ENCODE peak calls at places on chromosome 2, in ten cellular contexts. O is T follicular helper cell; M is HEK293T; W is GM20000; T is body of pancreas; G is frontal cortex; C is GM04503; H is left cardiac atrium; E is naive B cell; Z is stimulated activated CD4-positive, alpha-beta T cell treated with anti-CD3 and anti-CD28 coated beads, Interleukin-4, amount 100 ng/mL, for 1 hour. V is an unnamed sample.

GRCh38 chr2:234910186-234910679 is 41.6 kb upstream of the SH3BP4 start:
- DNase-seq in O (no peak), M (no peak), W (no peak), T (no peak), G (no peak), C (no peak), H (no peak), E (no peak), Z (no peak), V (no peak)

GRCh38 chr2:144201126-144201525 is 318.8 kb downstream of the ZEB2 start:
- DNase-seq in O (no peak), M (no peak), W (no peak), T (no peak), G (no peak), C (no peak), H (no peak), E (no peak), Z (no peak), V (no peak)

GRCh38 chr2:46695283-46695682 is 215.9 kb downstream of the TMEM247 start:
- DNase-seq in O (no peak), M (no peak), W (no peak), T (no peak), G (no peak), C (no peak), H (no peak), E (no peak), Z (no peak), V (no peak)

GRCh38 chr2:53312721-53313120 is 454.9 kb upstream of the CHAC2 start:
- DNase-seq in O (no peak), M (no peak), W (no peak), T (peak), G (no peak), C (no peak), H (peak), E (no peak), Z (no peak), V (no peak)

GRCh38 chr2:98585386-98585785 is 22.9 kb downstream of the COA5 start:
- DNase-seq in O (no peak), M (no peak), W (no peak), T (no peak), G (no peak), C (no peak), H (no peak), E (no peak), Z (no peak), V (no peak)

GRCh38 chr2:110116033-110116710 is 550 bp upstream of the MALL start:
- DNase-seq in O (no peak), M (peak), W (peak), T (peak), G (no peak), C (peak), H (peak), E (no peak), Z (no peak), V (peak)

GRCh38 chr2:161123531-161124030 is 36.6 kb upstream of the TANK start:
- DNase-seq in O (no peak), M (no peak), W (no peak), T (no peak), G (no peak), C (no peak), H (no peak), E (no peak), Z (no peak), V (no peak)

GRCh38 chr2:33532146-33532545 is 55.7 kb downstream of the RASGRP3 start:
- DNase-seq in O (no peak), M (no peak), W (no peak), T (no peak), G (no peak), C (no peak), H (no peak), E (no peak), Z (no peak), V (no peak)

GRCh38 chr2:237171396-237171795 is 85.7 kb downstream of the COPS8 start:
- DNase-seq in O (no peak), M (no peak), W (no peak), T (no peak), G (no peak), C (peak), H (no peak), E (no peak), Z (no peak), V (no peak)

GRCh38 chr2:106336740-106337139 is 131.5 kb downstream of the RGPD3 start:
- DNase-seq in O (no peak), M (no peak), W (no peak), T (no peak), G (no peak), C (no peak), H (no peak), E (no peak), Z (no peak), V (no peak)

GRCh38 chr2:197078535-197078934 is 152.0 kb upstream of the PGAP1 start:
- DNase-seq in O (no peak), M (no peak), W (no peak), T (no peak), G (no peak), C (no peak), H (no peak), E (no peak), Z (no peak), V (no peak)

GRCh38 chr2:56444339-56444738 is 260.5 kb downstream of the CCDC85A start:
- DNase-seq in O (no peak), M (peak), W (no peak), T (peak), G (no peak), C (no peak), H (peak), E (no peak), Z (no peak), V (no peak)

GRCh38 chr2:18425186-18425585 is 135.3 kb downstream of the RDH14 start:
- DNase-seq in O (no peak), M (no peak), W (no peak), T (no peak), G (no peak), C (no peak), H (no peak), E (no peak), Z (no peak), V (no peak)

GRCh38 chr2:215461836-215462532 is 26.1 kb upstream of the FN1 start:
- DNase-seq in O (no peak), M (no peak), W (no peak), T (no peak), G (no peak), C (no peak), H (no peak), E (no peak), Z (no peak), V (no peak)

GRCh38 chr2:61634512-61634911 is 96.4 kb upstream of the XPO1 start:
- DNase-seq in O (no peak), M (no peak), W (no peak), T (no peak), G (no peak), C (no peak), H (no peak), E (no peak), Z (no peak), V (no peak)

GRCh38 chr2:128820427-128820826 is 501.8 kb upstream of the HS6ST1 start:
- DNase-seq in O (no peak), M (no peak), W (no peak), T (no peak), G (no peak), C (no peak), H (no peak), E (no peak), Z (no peak), V (no peak)

GRCh38 chr2:201490291-201490690 is 38.8 kb downstream of the STRADB start:
- DNase-seq in O (no peak), M (no peak), W (no peak), T (no peak), G (no peak), C (no peak), H (no peak), E (no peak), Z (no peak), V (no peak)

GRCh38 chr2:103169856-103170255 is 408.0 kb downstream of the TMEM182 start:
- DNase-seq in O (no peak), M (no peak), W (no peak), T (no peak), G (no peak), C (no peak), H (no peak), E (no peak), Z (no peak), V (no peak)

GRCh38 chr2:178205853-178206516 is 11.7 kb downstream of the OSBPL6 start:
- DNase-seq in O (no peak), M (no peak), W (no peak), T (no peak), G (no peak), C (peak), H (no peak), E (no peak), Z (no peak), V (no peak)

GRCh38 chr2:119301413-119301812 is 65.2 kb downstream of the C2orf76 start:
- DNase-seq in O (no peak), M (no peak), W (no peak), T (no peak), G (no peak), C (no peak), H (no peak), E (no peak), Z (no peak), V (no peak)

GRCh38 chr2:147182260-147182659 is 662.6 kb upstream of the ACVR2A start:
- DNase-seq in O (peak), M (no peak), W (no peak), T (no peak), G (no peak), C (no peak), H (no peak), E (no peak), Z (peak), V (no peak)

GRCh38 chr2:186348200-186348599 is 137.9 kb upstream of the ZC3H15 start:
- DNase-seq in O (no peak), M (no peak), W (no peak), T (no peak), G (no peak), C (no peak), H (no peak), E (no peak), Z (no peak), V (no peak)

GRCh38 chr2:95531254-95531771 is 46.8 kb upstream of the TRIM43B start:
- DNase-seq in O (no peak), M (no peak), W (no peak), T (no peak), G (no peak), C (no peak), H (no peak), E (no peak), Z (no peak), V (no peak)

GRCh38 chr2:34936089-34936488 is 1337.0 kb upstream of the FAM98A start:
- DNase-seq in O (no peak), M (no peak), W (no peak), T (peak), G (no peak), C (no peak), H (no peak), E (no peak), Z (no peak), V (no peak)

GRCh38 chr2:105796131-105796638 is 51.5 kb downstream of the NCK2 start:
- DNase-seq in O (no peak), M (no peak), W (no peak), T (no peak), G (no peak), C (no peak), H (no peak), E (no peak), Z (no peak), V (no peak)

GRCh38 chr2:16663121-16663905 is 2.3 kb downstream of the CYRIA start:
- DNase-seq in O (no peak), M (no peak), W (no peak), T (no peak), G (no peak), C (no peak), H (no peak), E (no peak), Z (no peak), V (no peak)

GRCh38 chr2:11338580-11338979 is 5.9 kb downstream of the ROCK2 start:
- DNase-seq in O (no peak), M (no peak), W (no peak), T (no peak), G (no peak), C (no peak), H (no peak), E (no peak), Z (no peak), V (no peak)

GRCh38 chr2:180907731-180908130 is 72.7 kb upstream of the UBE2E3 start:
- DNase-seq in O (no peak), M (no peak), W (no peak), T (no peak), G (no peak), C (peak), H (no peak), E (no peak), Z (no peak), V (no peak)

GRCh38 chr2:96899084-96899735 is 29.3 kb upstream of the SEMA4C start:
- DNase-seq in O (no peak), M (no peak), W (no peak), T (no peak), G (no peak), C (no peak), H (no peak), E (no peak), Z (no peak), V (no peak)

GRCh38 chr2:110740747-110741349 is 8.5 kb downstream of the ACOXL start:
- DNase-seq in O (no peak), M (no peak), W (no peak), T (no peak), G (no peak), C (no peak), H (no peak), E (no peak), Z (no peak), V (no peak)

GRCh38 chr2:168935810-168936581 is 34.9 kb downstream of the G6PC2 start:
- DNase-seq in O (no peak), M (no peak), W (no peak), T (no peak), G (no peak), C (peak), H (no peak), E (no peak), Z (no peak), V (no peak)

GRCh38 chr2:159703491-159703890 is 8.8 kb upstream of the MARCHF7 start:
- DNase-seq in O (no peak), M (no peak), W (no peak), T (no peak), G (no peak), C (no peak), H (no peak), E (no peak), Z (no peak), V (no peak)

GRCh38 chr2:46299365-46300263 is 2.4 kb downstream of the EPAS1 start:
- DNase-seq in O (no peak), M (peak), W (peak), T (peak), G (peak), C (no peak), H (peak), E (no peak), Z (peak), V (peak)

GRCh38 chr2:18800240-18800971 is 211.0 kb upstream of the NT5C1B start:
- DNase-seq in O (no peak), M (no peak), W (no peak), T (no peak), G (no peak), C (no peak), H (no peak), E (no peak), Z (no peak), V (no peak)

GRCh38 chr2:64970495-64970894 is 18.7 kb upstream of the SLC1A4 start:
- DNase-seq in O (no peak), M (no peak), W (no peak), T (no peak), G (no peak), C (no peak), H (no peak), E (no peak), Z (no peak), V (no peak)

GRCh38 chr2:12738112-12738485 is 21.4 kb downstream of the TRIB2 start:
- DNase-seq in O (no peak), M (no peak), W (no peak), T (no peak), G (no peak), C (no peak), H (no peak), E (no peak), Z (no peak), V (no peak)

GRCh38 chr2:189261431-189261841 is 81.9 kb upstream of the COL5A2 start:
- DNase-seq in O (no peak), M (no peak), W (no peak), T (no peak), G (no peak), C (no peak), H (no peak), E (no peak), Z (no peak), V (no peak)

GRCh38 chr2:128396946-128397345 is 78.3 kb upstream of the HS6ST1 start:
- DNase-seq in O (no peak), M (no peak), W (no peak), T (no peak), G (no peak), C (no peak), H (no peak), E (no peak), Z (no peak), V (no peak)

GRCh38 chr2:43158259-43158880 is 68.0 kb downstream of the ZFP36L2 start:
- DNase-seq in O (no peak), M (no peak), W (no peak), T (peak), G (no peak), C (peak), H (peak), E (no peak), Z (peak), V (peak)